ENCODE peak calls at places on chromosome X, in six cellular contexts. U is OCI-LY7; G is H9; N is mammary epithelial cell; R is CD4-positive, alpha-beta T cell; V is tibial artery. K is an unnamed sample.

GRCh38 chrX:134026732-134027311 is 41.4 kb upstream of the GPC3 start:
- DNase-seq in U (no peak), G (peak), N (peak), R (no peak), V (peak), K (peak)

GRCh38 chrX:37998586-37999267 is 7.6 kb upstream of the SYTL5 start:
- DNase-seq in U (no peak), G (no peak), N (peak), R (no peak), V (no peak), K (peak)

GRCh38 chrX:118226060-118226428 is 109.4 kb upstream of the KLHL13 start:
- DNase-seq in U (peak), G (no peak), N (no peak), R (no peak), V (no peak), K (no peak)

GRCh38 chrX:31123335-31123734 is 51.5 kb upstream of the FTHL17 start:
- DNase-seq in U (no peak), G (no peak), N (no peak), R (no peak), V (no peak), K (no peak)

GRCh38 chrX:77962068-77962902 is 7.2 kb downstream of the PGAM4 start:
- DNase-seq in U (no peak), G (no peak), N (no peak), R (peak), V (no peak), K (no peak)

GRCh38 chrX:16205840-16206239 is 38.6 kb downstream of the MAGEB17 start:
- DNase-seq in U (no peak), G (no peak), N (no peak), R (no peak), V (no peak), K (no peak)

GRCh38 chrX:118360429-118361125 is 14.7 kb downstream of the WDR44 start:
- DNase-seq in U (no peak), G (no peak), N (peak), R (no peak), V (no peak), K (no peak)

GRCh38 chrX:69968956-69969355 is 80.8 kb downstream of the AWAT2 start:
- DNase-seq in U (no peak), G (no peak), N (no peak), R (no peak), V (no peak), K (no peak)

GRCh38 chrX:137195991-137196390 is 162.2 kb upstream of the GPR101 start:
- DNase-seq in U (no peak), G (no peak), N (no peak), R (no peak), V (no peak), K (no peak)

GRCh38 chrX:44914532-44915198 is 41.7 kb downstream of the KDM6A start:
- DNase-seq in U (no peak), G (no peak), N (no peak), R (no peak), V (no peak), K (no peak)

GRCh38 chrX:117996408-117996807 is 120.2 kb downstream of the KLHL13 start:
- DNase-seq in U (no peak), G (no peak), N (peak), R (no peak), V (no peak), K (no peak)

GRCh38 chrX:123476636-123477219 is 256.1 kb downstream of the THOC2 start:
- DNase-seq in U (no peak), G (no peak), N (no peak), R (no peak), V (no peak), K (no peak)

GRCh38 chrX:40006025-40007017 is 91.4 kb downstream of the BCOR start:
- DNase-seq in U (no peak), G (peak), N (no peak), R (no peak), V (no peak), K (no peak)

GRCh38 chrX:10533686-10534365 is 86.6 kb downstream of the MID1 start:
- DNase-seq in U (no peak), G (no peak), N (peak), R (no peak), V (no peak), K (no peak)

GRCh38 chrX:100447563-100448397 is 37.7 kb upstream of the PCDH19 start:
- DNase-seq in U (peak), G (peak), N (peak), R (no peak), V (no peak), K (no peak)

GRCh38 chrX:55488559-55489314 is 911 bp downstream of the USP51 start:
- DNase-seq in U (peak), G (peak), N (no peak), R (peak), V (peak), K (no peak)

GRCh38 chrX:8653956-8654355 is 78.0 kb downstream of the ANOS1 start:
- DNase-seq in U (no peak), G (no peak), N (peak), R (no peak), V (no peak), K (no peak)

GRCh38 chrX:45774961-45775360 is 574.3 kb upstream of the DIPK2B start:
- DNase-seq in U (no peak), G (no peak), N (peak), R (no peak), V (peak), K (no peak)

GRCh38 chrX:120452131-120452530 is 17.0 kb downstream of the LAMP2 start:
- DNase-seq in U (peak), G (peak), N (no peak), R (no peak), V (no peak), K (no peak)

GRCh38 chrX:45749375-45749774 is 548.7 kb upstream of the DIPK2B start:
- DNase-seq in U (no peak), G (no peak), N (no peak), R (no peak), V (no peak), K (no peak)

GRCh38 chrX:120690941-120691340 is 61.1 kb upstream of the C1GALT1C1 start:
- DNase-seq in U (no peak), G (no peak), N (no peak), R (no peak), V (no peak), K (no peak)

GRCh38 chrX:104284407-104285000 is 29.8 kb upstream of the ESX1 start:
- DNase-seq in U (no peak), G (no peak), N (peak), R (no peak), V (no peak), K (no peak)

GRCh38 chrX:101744085-101744484 is 84.4 kb upstream of the ARMCX2 start:
- DNase-seq in U (no peak), G (no peak), N (no peak), R (no peak), V (no peak), K (no peak)

GRCh38 chrX:39767446-39767845 is 330.3 kb downstream of the BCOR start:
- DNase-seq in U (no peak), G (no peak), N (no peak), R (no peak), V (peak), K (no peak)

GRCh38 chrX:10922158-10922557 is 189.0 kb upstream of the HCCS start:
- DNase-seq in U (no peak), G (no peak), N (peak), R (no peak), V (no peak), K (peak)

GRCh38 chrX:23756165-23756564 is 13.1 kb upstream of the ACOT9 start:
- DNase-seq in U (peak), G (peak), N (peak), R (peak), V (no peak), K (no peak)

GRCh38 chrX:131650637-131651410 is 107.0 kb downstream of the OR13H1 start:
- DNase-seq in U (no peak), G (no peak), N (peak), R (no peak), V (no peak), K (no peak)

GRCh38 chrX:31658360-31658759 is 586.5 kb upstream of the FTHL17 start:
- DNase-seq in U (peak), G (no peak), N (no peak), R (no peak), V (no peak), K (no peak)

GRCh38 chrX:115592997-115593734 is 32.2 kb downstream of the PLS3 start:
- DNase-seq in U (no peak), G (no peak), N (peak), R (no peak), V (no peak), K (no peak)

GRCh38 chrX:71489540-71489939 is 43.4 kb upstream of the OGT start:
- DNase-seq in U (no peak), G (no peak), N (no peak), R (no peak), V (no peak), K (no peak)

GRCh38 chrX:29858714-29859113 is 356.6 kb upstream of the MAGEB2 start:
- DNase-seq in U (no peak), G (no peak), N (peak), R (no peak), V (no peak), K (no peak)

GRCh38 chrX:142711801-142712200 is 313.9 kb upstream of the SPANXN4 start:
- DNase-seq in U (no peak), G (no peak), N (no peak), R (no peak), V (no peak), K (no peak)
- H3K27ac ChIP-seq in U (no peak), G (no peak), N (no peak), R (no peak), V (no peak), K (no peak)

GRCh38 chrX:49187526-49187925 is 1.4 kb upstream of the PRICKLE3 start:
- DNase-seq in U (no peak), G (no peak), N (no peak), R (no peak), V (no peak), K (no peak)
- H3K27ac ChIP-seq in U (no peak), G (no peak), N (no peak), R (no peak), V (peak), K (peak)

GRCh38 chrX:48576108-48576507 is 1.8 kb downstream of the RBM3 start:
- DNase-seq in U (no peak), G (no peak), N (no peak), R (no peak), V (no peak), K (no peak)
- H3K27ac ChIP-seq in U (peak), G (no peak), N (peak), R (no peak), V (peak), K (peak)

DNA sequence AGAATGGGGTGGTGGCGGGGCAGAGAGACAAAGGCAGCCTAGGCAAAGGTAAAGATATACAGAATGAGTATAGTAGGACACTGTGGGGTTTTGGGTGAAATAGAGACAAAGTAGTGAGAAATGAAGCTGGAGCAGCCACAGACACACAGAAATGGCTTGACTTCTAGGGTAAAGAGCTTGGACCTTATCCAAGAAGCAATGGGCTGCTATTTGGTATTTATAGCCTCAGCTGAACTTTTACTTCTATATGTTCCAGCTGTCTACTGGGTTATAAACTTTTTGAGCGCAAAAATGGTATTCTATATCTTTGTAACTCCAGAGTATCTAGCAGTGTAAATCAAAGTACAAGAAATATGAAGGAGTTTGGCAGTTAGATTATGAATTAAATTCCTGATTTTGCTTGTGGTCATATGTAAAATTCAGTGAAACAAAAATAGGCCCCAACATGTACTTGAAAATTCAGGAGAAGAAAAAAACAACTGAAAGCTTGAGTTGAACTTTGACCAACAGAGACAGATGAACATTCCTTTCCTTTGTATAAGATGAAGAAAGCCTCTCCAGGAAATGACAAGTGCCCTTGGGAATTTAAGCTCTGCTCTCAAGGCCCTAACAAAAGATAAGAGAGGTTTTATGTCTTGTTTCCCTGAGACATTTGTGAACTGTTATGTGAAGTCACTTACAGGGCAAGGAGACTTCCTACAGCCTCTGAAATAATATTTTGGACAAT is 354.1 kb downstream of the CHIC1 start:
- DNase-seq in U (no peak), G (no peak), N (peak), R (no peak), V (no peak), K (peak)
- H3K27ac ChIP-seq in U (no peak), G (peak), N (peak), R (no peak), V (no peak), K (peak)

DNA sequence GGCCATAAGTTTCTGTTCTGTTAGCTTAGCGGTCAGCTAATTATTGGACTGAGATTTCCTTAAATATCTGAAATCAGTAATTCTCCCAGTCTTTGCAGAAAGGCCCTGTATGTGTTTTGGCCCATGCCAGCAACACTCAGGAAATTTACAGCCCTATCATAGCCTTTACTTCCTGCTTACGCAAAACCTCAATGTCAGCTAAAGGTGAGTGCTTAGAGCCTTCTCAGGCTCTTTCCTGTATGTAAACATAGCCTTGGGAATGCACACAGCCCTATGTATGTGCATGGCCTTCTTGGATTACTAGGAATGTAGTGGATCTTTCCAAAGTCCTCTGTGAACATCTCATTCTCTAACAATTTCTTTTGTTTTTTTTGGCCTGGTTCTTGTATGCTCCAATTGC is 200.0 kb downstream of the PPP1R2C start:
- DNase-seq in U (peak), G (no peak), N (no peak), R (no peak), V (no peak), K (no peak)
- H3K27ac ChIP-seq in U (no peak), G (no peak), N (no peak), R (no peak), V (no peak), K (no peak)

DNA sequence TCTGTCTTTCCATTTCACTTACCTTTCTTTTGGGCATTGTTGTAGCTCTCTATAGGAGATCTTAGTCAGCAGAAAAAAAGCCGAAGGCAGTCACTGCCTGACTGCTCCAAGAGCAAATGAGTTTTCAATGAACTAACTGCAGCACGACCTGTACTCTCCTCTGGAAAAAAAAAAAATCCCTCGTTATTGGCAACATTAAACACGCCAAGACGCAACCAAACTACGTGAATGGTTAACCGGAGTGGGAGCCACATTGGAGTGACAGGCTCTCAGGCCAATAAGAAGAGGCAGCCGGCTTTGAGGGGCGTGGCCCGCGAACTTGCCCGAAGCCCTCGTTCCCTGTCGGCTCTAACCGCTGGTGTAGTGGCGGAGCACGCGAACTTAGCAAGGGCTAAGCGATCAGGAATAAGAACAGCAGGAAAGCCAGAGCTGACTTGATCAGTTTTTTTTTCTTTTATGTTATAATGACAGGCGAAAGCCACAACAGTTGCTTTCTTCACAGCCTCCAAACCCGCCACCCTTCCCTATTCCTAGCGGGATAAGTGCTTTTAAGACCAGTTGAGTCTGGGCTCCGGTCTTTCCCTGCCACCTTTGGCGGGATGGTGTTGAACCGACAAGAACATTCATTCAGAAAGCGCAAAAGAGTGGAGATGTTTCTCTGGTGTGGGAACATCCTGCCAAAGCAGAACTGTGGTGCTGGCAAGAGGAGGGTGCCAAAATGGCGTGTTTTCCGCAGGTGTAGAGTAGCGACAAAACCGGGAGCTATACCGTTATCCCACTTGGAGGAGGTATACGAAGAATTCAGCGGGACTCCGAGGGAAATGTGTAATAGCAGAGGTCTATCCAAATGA is 80.0 kb downstream of the HMGN5 start:
- DNase-seq in U (peak), G (peak), N (peak), R (peak), V (peak), K (peak)
- H3K27ac ChIP-seq in U (peak), G (peak), N (no peak), R (no peak), V (peak), K (no peak)

DNA sequence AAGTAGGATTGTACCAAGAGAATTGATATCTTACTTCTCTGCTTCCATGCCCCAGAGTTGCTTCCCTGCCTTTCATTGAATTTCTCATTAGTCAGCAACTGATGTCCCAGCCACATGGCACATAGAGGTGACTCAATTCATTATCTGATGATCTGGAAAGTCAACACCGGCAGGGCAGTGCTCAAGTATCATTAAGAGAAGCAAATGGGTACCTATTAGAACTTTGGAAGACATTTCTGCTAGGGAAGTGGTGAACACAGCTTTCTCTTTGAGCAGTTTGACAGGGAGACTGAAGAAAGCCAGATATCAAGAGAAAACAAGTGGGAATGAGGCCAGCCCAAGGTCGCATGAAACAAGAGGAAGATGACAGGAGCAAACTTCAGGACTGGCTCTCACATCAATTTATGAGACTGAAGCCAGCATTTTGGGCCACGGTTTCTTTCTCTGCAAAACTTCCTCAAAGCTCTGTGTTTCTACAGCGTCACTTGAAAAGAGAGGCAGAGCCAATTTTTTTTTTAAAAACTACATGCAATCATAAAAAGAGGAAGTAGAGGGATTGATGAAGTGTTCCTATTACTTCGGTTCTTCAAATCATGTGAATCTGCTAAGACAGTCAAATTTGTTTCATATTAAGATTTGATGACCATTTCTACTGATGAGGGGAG is 108.3 kb upstream of the RPS6KA3 start:
- DNase-seq in U (peak), G (no peak), N (no peak), R (no peak), V (no peak), K (peak)
- H3K27ac ChIP-seq in U (no peak), G (no peak), N (no peak), R (no peak), V (no peak), K (no peak)

DNA sequence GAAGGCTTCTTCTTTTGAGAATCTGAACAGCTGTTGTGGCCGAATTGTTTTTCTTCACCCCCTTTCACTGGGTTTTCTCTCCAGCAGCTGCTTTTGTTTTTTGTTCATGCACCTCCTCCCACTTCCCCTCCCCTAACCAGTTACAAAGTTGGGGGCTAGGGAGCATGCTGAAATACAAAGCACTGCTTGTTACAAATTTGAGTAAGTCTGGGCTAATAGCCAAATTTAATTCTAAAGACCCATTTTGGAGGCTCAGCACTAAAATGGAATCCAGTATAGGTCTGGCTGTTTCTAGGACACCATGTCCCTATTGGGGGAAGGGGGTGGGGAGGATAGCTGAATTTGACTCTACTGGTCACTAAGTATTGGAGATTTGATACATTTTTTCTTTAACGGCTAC is 89.2 kb upstream of the GPM6B start:
- DNase-seq in U (no peak), G (no peak), N (no peak), R (no peak), V (no peak), K (no peak)
- H3K27ac ChIP-seq in U (no peak), G (no peak), N (no peak), R (no peak), V (no peak), K (no peak)

GRCh38 chrX:154004315-154004714 is 15.4 kb downstream of the IRAK1 start:
- DNase-seq in U (no peak), G (no peak), N (no peak), R (no peak), V (no peak), K (no peak)

GRCh38 chrX:154006965-154007364 is 12.7 kb downstream of the IRAK1 start:
- DNase-seq in U (no peak), G (no peak), N (no peak), R (no peak), V (no peak), K (no peak)

GRCh38 chrX:154000051-154000450 is 19.7 kb downstream of the IRAK1 start:
- DNase-seq in U (no peak), G (no peak), N (no peak), R (no peak), V (no peak), K (no peak)

GRCh38 chrX:153999359-154000037 is 20.2 kb downstream of the IRAK1 start:
- DNase-seq in U (no peak), G (no peak), N (no peak), R (no peak), V (no peak), K (no peak)

GRCh38 chrX:154002215-154002719 is 17.4 kb downstream of the IRAK1 start:
- DNase-seq in U (no peak), G (no peak), N (no peak), R (no peak), V (no peak), K (no peak)
- H3K27ac ChIP-seq in U (no peak), G (no peak), N (no peak), R (no peak), V (no peak), K (no peak)